ENCODE peak calls at places on chromosome 13, in seven cellular contexts. T is HCT116, R is HepG2, I is T47D, Q is K562, H is SK-N-SH, U is GM12878. C is an unnamed sample.

GRCh38 chr13:112781287-112781686 is 91.4 kb downstream of the ATP11A start:
- DNase-seq in I (no peak), U (no peak), H (peak), T (no peak), R (no peak), Q (no peak), C (no peak)

GRCh38 chr13:44762946-44763345 is 186.8 kb upstream of the TSC22D1 start:
- DNase-seq in H (no peak), U (no peak), T (no peak), R (no peak), I (no peak), Q (no peak), C (no peak)

GRCh38 chr13:111508902-111509509 is 188.6 kb downstream of the TEX29 start:
- DNase-seq in H (no peak), R (no peak), U (no peak), I (no peak), T (no peak), Q (peak), C (no peak)

GRCh38 chr13:29496241-29496712 is 99.2 kb downstream of the SLC7A1 start:
- DNase-seq in Q (no peak), U (no peak), I (peak), H (no peak), T (no peak), R (no peak), C (no peak)

GRCh38 chr13:105665284-105665683 is 870.2 kb downstream of the EFNB2 start:
- DNase-seq in R (no peak), Q (no peak), U (no peak), I (no peak), T (no peak), H (no peak), C (no peak)

GRCh38 chr13:26679411-26679810 is 81.2 kb downstream of the GPR12 start:
- DNase-seq in Q (no peak), R (no peak), H (no peak), U (no peak), T (no peak), I (no peak), C (no peak)

GRCh38 chr13:98613591-98613990 is 36.7 kb upstream of the STK24 start:
- DNase-seq in U (no peak), I (no peak), Q (no peak), H (no peak), R (no peak), T (no peak), C (no peak)

GRCh38 chr13:39770514-39770913 is 115.1 kb downstream of the COG6 start:
- DNase-seq in I (no peak), T (no peak), U (no peak), Q (no peak), R (no peak), H (no peak), C (no peak)

GRCh38 chr13:35675651-35676050 is 199.2 kb upstream of the MAB21L1 start:
- DNase-seq in H (no peak), T (no peak), U (no peak), R (no peak), Q (no peak), I (no peak), C (no peak)

DNA sequence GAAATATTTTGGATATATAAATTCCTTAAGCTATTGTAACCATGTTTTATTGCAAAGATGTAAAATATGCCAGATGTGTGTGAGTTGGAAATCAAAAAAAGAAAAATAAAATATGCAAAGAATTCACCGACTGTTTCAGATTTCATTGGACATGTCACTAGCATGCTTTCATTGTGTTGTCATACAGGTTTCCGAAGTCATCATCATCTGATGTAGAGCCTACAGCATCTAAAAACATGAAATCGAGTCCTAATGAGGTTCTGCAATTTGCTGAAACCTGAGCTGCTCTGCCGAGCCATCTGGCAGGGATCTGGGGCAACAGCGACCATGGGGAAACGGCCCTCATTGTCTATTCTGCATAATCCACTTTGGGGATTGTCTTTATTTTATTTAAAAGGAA is 196.1 kb upstream of the MAB21L1 start:
- DNase-seq in Q (no peak), T (no peak), I (no peak), R (no peak), H (no peak), U (no peak), C (no peak)
- TF ChIP-seq JUND in Q (no peak), T (no peak), I (no peak), R (no peak), H (no peak), U (no peak), C (no peak)

GRCh38 chr13:48161530-48162179 is 66.8 kb upstream of the MED4 start:
- DNase-seq in H (no peak), Q (peak), I (no peak), R (no peak), U (no peak), T (no peak), C (no peak)
- TF ChIP-seq JUND in H (no peak), Q (no peak), I (no peak), R (no peak), U (no peak), T (no peak), C (no peak)

GRCh38 chr13:57874530-57874929 is 243.0 kb downstream of the PCDH17 start:
- DNase-seq in I (no peak), T (no peak), U (no peak), Q (no peak), R (no peak), H (no peak), C (no peak)
- TF ChIP-seq JUND in I (no peak), T (no peak), U (no peak), Q (no peak), R (no peak), H (no peak), C (no peak)

GRCh38 chr13:50158385-50159165 is 143.3 kb downstream of the KCNRG start:
- DNase-seq in T (no peak), I (no peak), U (no peak), R (no peak), Q (no peak), H (no peak), C (no peak)

GRCh38 chr13:50156722-50157121 is 141.5 kb downstream of the KCNRG start:
- DNase-seq in Q (no peak), U (no peak), T (no peak), I (no peak), H (no peak), R (peak), C (no peak)

GRCh38 chr13:50154697-50155096 is 139.5 kb downstream of the KCNRG start:
- DNase-seq in Q (no peak), H (no peak), R (no peak), I (no peak), T (no peak), U (no peak), C (no peak)

GRCh38 chr13:50153888-50154287 is 138.6 kb downstream of the KCNRG start:
- DNase-seq in Q (no peak), T (no peak), U (no peak), I (no peak), R (no peak), H (no peak), C (no peak)

GRCh38 chr13:50156140-50156539 is 140.9 kb downstream of the KCNRG start:
- DNase-seq in U (no peak), H (no peak), T (no peak), R (peak), Q (no peak), I (no peak), C (no peak)
- TF ChIP-seq JUND in U (no peak), H (no peak), T (no peak), R (no peak), Q (no peak), I (no peak), C (no peak)

C was measured in H1.